ENCODE peak calls at places on chromosomes 11 and 22, in five cellular contexts. W is IMR-90, K is cardiac fibroblast, X is mucosa of descending colon, O is ovary. G is an unnamed sample.

GRCh38 chr11:57778318-57779037 is 16.9 kb downstream of the CTNND1 start:
- DNase-seq in K (peak), W (peak), O (peak), X (peak), G (peak)

GRCh38 chr11:107018902-107019493 is 722 bp upstream of the GUCY1A2 start:
- DNase-seq in X (peak), O (peak), W (peak), K (peak), G (peak)

GRCh38 chr11:95792200-95792599 is 1.9 kb downstream of the CEP57 start:
- DNase-seq in O (no peak), X (no peak), W (no peak), K (no peak), G (no peak)

GRCh38 chr11:1237128-1237580 is 14.3 kb downstream of the MUC5B start:
- DNase-seq in O (no peak), X (peak), W (no peak), K (no peak), G (peak)

GRCh38 chr22:47687776-47688175 is 925.3 kb downstream of the TBC1D22A start:
- DNase-seq in O (no peak), X (no peak), K (no peak), W (no peak), G (no peak)

GRCh38 chr22:31915499-31916065 is 28.8 kb upstream of the YWHAH start:
- DNase-seq in K (no peak), X (peak), W (no peak), O (no peak), G (no peak)

GRCh38 chr11:46038529-46038928 is 82.7 kb downstream of the PHF21A start:
- DNase-seq in K (no peak), O (no peak), W (no peak), X (no peak), G (no peak)

GRCh38 chr11:121347805-121348204 is 55.2 kb downstream of the SC5D start:
- DNase-seq in W (no peak), X (no peak), O (no peak), K (no peak), G (no peak)

GRCh38 chr11:12797996-12798395 is 123.8 kb downstream of the TEAD1 start:
- DNase-seq in X (no peak), K (no peak), O (no peak), W (no peak), G (no peak)

GRCh38 chr22:45742866-45743450 is 71.3 kb downstream of the ATXN10 start:
- DNase-seq in W (peak), O (no peak), K (peak), X (no peak), G (peak)

GRCh38 chr11:80722616-80723015 is 1281.8 kb upstream of the TENM4 start:
- DNase-seq in K (peak), X (no peak), W (no peak), O (no peak), G (no peak)

GRCh38 chr11:104161751-104162450 is 2.0 kb downstream of the PDGFD start:
- DNase-seq in X (no peak), K (no peak), O (no peak), W (peak), G (no peak)
- H3K4me3 ChIP-seq in X (no peak), K (peak), O (peak), W (no peak), G (no peak)

DNA sequence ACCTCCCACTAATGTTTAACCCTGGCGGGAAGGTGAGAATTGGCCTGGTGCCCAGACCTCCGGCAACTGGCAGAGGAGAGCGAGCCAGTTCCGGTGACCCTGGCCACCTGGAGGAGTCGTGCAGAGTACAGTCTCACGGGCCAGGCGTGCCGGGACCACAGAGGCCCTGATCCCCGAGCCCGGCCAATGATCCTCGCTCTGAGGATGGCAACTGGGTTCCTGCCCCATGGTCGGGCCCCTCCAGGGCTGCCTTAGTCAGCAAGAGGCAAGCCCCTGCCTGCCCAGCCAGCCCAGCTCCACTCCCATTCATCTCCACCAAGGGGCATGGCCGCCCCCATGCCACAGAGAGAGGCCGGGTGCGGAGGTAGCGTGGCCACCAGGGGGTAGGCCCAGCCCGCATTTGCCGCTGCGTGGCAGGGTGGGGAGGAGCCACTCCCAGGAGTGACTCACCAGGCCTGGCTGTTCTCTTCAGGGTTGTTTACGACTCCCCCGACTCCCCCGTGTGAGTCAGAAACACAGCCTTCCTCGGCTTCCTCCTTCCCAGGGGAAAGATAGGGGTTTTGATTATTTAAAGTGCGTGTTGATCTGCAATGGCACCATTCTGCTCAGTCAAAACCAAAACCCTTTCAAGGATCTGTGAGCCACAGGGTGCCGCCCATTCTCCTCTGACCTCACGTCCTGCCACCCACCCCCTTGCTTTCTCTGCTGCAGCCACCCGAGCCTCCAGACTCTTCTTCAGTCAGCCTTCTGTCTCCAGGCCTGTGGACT is at the start of gene SLC25A45:
- DNase-seq in O (peak), X (peak), K (peak), W (peak), G (peak)
- TF ChIP-seq CTCF in O (peak), X (peak), K (peak), W (peak), G (no peak)

DNA sequence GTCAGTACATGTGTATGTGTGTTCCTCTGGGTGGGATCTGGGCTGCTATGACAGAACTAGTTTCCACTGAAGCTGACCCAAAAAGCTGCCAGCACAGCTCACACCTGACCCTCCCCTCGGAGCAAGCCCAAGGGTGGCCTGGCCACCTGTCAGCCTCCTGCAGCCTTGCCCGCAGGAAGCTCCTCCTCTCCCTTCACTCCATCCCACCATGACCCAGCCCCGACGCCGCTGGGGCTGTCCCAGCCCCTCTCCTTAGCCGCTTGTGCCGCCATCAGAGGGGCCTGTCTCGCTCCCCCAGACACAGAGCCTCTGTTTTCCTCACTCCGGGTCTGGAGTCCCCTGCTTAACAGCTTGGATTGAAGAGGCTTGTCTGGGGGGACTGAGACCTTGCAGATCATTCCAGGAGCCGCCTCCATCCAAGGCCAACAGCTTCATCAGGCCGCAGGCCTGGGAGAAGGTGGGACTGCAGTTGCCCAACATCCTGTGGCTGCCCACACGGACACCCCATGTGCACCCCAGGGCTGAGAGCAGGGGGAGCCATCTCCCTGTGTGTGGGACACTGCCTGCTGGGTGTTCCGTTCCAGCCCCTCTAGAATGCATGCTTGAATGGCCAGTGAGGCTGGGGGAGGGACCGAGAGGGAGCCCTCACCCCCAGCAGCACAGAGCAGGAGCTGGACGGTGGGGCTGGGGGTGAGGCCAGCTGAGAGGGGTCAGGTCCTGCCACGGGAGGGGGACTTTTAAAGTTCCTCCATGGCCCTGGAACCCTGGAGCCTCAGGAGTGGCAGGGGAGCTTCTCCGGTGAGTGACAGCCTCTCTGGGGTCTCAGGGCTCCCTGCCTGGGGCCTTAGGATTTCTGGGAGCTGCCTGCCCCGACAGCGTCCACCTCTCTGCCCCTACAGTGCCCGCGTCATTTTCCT is 696 bp downstream of the MRGPRF start:
- DNase-seq in X (no peak), W (peak), K (no peak), O (peak), G (no peak)
- H3K4me3 ChIP-seq in X (peak), W (peak), K (peak), O (peak), G (peak)

GRCh38 chr22:37732699-37733607 is 36.1 kb downstream of the TRIOBP start:
- DNase-seq in O (no peak), X (no peak), W (no peak), K (no peak), G (no peak)

GRCh38 chr22:37733625-37734401 is 37.0 kb downstream of the TRIOBP start:
- DNase-seq in W (no peak), K (no peak), O (peak), X (peak), G (peak)

GRCh38 chr22:37734402-37734700 is 37.5 kb downstream of the TRIOBP start:
- DNase-seq in O (no peak), W (no peak), K (no peak), X (no peak), G (no peak)

GRCh38 chr22:37731804-37732471 is 35.1 kb downstream of the TRIOBP start:
- DNase-seq in X (peak), W (no peak), O (no peak), K (no peak), G (peak)

DNA sequence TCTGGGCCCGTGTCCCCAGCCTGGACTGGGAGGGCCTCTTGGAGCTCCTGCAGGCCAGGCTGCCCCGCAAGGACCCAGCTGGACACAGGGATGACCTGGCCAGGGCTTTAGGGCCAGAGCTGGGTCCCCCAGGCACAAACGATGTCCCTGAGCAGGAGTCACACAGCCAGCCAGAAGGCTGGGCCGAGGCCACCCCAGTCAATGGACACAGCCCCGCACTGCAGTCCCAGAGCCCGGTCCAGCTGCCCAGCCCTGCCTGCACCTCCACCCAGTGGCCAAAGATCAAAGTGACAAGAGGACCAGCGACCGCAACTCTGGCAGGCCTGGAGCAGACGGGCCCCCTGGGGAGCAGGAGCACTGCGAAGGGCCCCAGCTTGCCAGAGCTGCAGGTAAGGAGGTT is 38.2 kb downstream of the TRIOBP start:
- DNase-seq in O (no peak), W (no peak), X (peak), K (peak), G (peak)
- TF ChIP-seq CTCF in O (no peak), W (peak), X (no peak), K (peak), G (no peak)

DNA sequence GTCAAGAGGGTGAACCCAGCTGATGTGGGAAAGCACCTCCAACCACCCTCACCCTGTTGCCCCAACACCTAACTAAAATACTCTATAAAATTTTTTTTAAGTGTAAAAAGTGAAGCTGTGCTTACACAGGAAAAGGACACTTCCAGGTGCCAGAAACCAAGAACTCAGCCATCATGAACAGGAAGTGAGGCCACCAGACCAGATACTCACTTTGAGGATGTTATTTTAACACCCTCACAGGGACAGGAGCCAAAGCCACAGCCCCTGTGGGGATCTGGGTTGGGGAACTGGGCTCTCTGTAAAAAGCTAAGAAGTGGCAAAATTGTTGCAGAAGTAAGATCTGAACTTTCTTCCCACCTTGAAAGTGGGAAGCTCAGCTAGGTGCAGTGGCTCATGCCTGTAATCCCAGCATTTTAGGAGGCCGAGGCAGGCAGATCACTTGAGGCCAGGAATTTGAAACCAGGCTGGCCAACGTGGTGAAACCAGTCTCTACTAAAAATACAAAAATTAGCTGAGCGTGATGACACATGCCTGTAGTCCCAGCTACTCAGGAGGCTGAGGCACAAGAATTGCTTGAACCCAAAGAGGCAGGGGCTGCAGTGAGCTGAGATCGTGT is 3.8 kb downstream of the RSPH14 start:
- DNase-seq in K (peak), W (no peak), X (peak), O (no peak), G (no peak)
- H3K4me3 ChIP-seq in K (no peak), W (no peak), X (no peak), O (no peak), G (no peak)

G was measured in stomach.